ENCODE peak calls at places on chromosomes 4 and X, in ten cellular contexts. A, B, C, E, V, W, L, X, P and M are unnamed samples.

GRCh38 chr4:40908702-40909362 is 159.1 kb downstream of the NSUN7 start:
- DNase-seq in A (peak), B (peak), C (peak), E (peak), V (no peak), W (peak), L (peak), X (peak), P (peak), M (peak)

GRCh38 chr4:78566834-78567501 is 15.4 kb downstream of the ANXA3 start:
- DNase-seq in A (no peak), B (no peak), C (no peak), E (no peak), V (no peak), W (no peak), L (no peak), X (no peak), P (peak), M (no peak)

GRCh38 chr4:169270810-169271691 is at the start of gene SH3RF1:
- DNase-seq in A (no peak), B (peak), C (no peak), E (peak), V (no peak), W (no peak), L (peak), X (no peak), P (peak), M (peak)

GRCh38 chr4:94038195-94038594 is 169.5 kb upstream of the SMARCAD1 start:
- DNase-seq in A (no peak), B (no peak), C (no peak), E (no peak), V (no peak), W (no peak), L (no peak), X (no peak), P (no peak), M (no peak)

GRCh38 chrX:112968351-112969133 is 127.9 kb upstream of the AMOT start:
- DNase-seq in A (no peak), B (no peak), C (no peak), E (no peak), V (no peak), W (no peak), L (no peak), X (no peak), P (no peak), M (no peak)

GRCh38 chrX:2697306-2697705 is 6.2 kb downstream of the CD99 start:
- DNase-seq in A (no peak), B (no peak), C (no peak), E (no peak), V (no peak), W (no peak), L (no peak), X (no peak), P (no peak), M (peak)

GRCh38 chr4:8791609-8792008 is 80.0 kb downstream of the HMX1 start:
- DNase-seq in A (no peak), B (no peak), C (no peak), E (no peak), V (no peak), W (no peak), L (no peak), X (no peak), P (no peak), M (no peak)

GRCh38 chr4:150816491-150816890 is 198.6 kb downstream of the LRBA start:
- DNase-seq in A (no peak), B (no peak), C (no peak), E (no peak), V (no peak), W (no peak), L (no peak), X (no peak), P (no peak), M (no peak)

GRCh38 chr4:118826723-118827444 is 9.0 kb downstream of the SEC24D start:
- DNase-seq in A (no peak), B (no peak), C (no peak), E (no peak), V (no peak), W (no peak), L (no peak), X (no peak), P (no peak), M (no peak)

GRCh38 chrX:107718156-107718621 is 57.4 kb downstream of the TSC22D3 start:
- DNase-seq in A (peak), B (peak), C (peak), E (peak), V (peak), W (peak), L (peak), X (peak), P (peak), M (no peak)

GRCh38 chr4:118206627-118207026 is 146.2 kb downstream of the PRSS12 start:
- DNase-seq in A (no peak), B (no peak), C (no peak), E (no peak), V (peak), W (no peak), L (no peak), X (no peak), P (no peak), M (no peak)

GRCh38 chrX:24184018-24184417 is 34.5 kb downstream of the ZFX start:
- DNase-seq in A (no peak), B (no peak), C (no peak), E (no peak), V (no peak), W (no peak), L (no peak), X (no peak), P (no peak), M (no peak)